ENCODE peak calls at places on chromosomes 5 and 9, in eight cellular contexts. F is RWPE1, A is body of pancreas, G is IMR-90, W is sigmoid colon, U is foreskin keratinocyte, R is cardiac muscle cell, T is ovary. L is an unnamed sample.

GRCh38 chr5:132677191-132677590 is 3.4 kb downstream of the IL4 start:
- DNase-seq in F (peak), A (peak), G (peak), W (no peak), U (peak), R (peak), T (no peak), L (peak)

GRCh38 chr9:73116030-73116429 is 35.6 kb upstream of the ANXA1 start:
- DNase-seq in F (peak), A (no peak), G (peak), W (no peak), U (peak), R (peak), T (no peak), L (no peak)

GRCh38 chr5:151630088-151630487 is 39.0 kb upstream of the FAT2 start:
- DNase-seq in F (no peak), A (no peak), G (peak), W (no peak), U (no peak), R (no peak), T (no peak), L (no peak)

GRCh38 chr9:99406939-99407338 is 184.9 kb downstream of the SEC61B start:
- DNase-seq in F (no peak), A (no peak), G (no peak), W (no peak), U (no peak), R (no peak), T (no peak), L (no peak)

GRCh38 chr5:89324990-89325389 is 442.0 kb upstream of the MEF2C start:
- DNase-seq in F (no peak), A (no peak), G (no peak), W (no peak), U (no peak), R (no peak), T (no peak), L (no peak)

GRCh38 chr5:135703026-135703550 is 124.3 kb upstream of the CXCL14 start:
- DNase-seq in F (no peak), A (no peak), G (no peak), W (no peak), U (peak), R (no peak), T (no peak), L (no peak)

GRCh38 chr9:90870646-90871326 is 69.2 kb downstream of the SYK start:
- DNase-seq in F (peak), A (peak), G (peak), W (no peak), U (peak), R (peak), T (no peak), L (no peak)

GRCh38 chr5:19608434-19608833 is 379.6 kb downstream of the CDH18 start:
- DNase-seq in F (peak), A (no peak), G (no peak), W (no peak), U (peak), R (peak), T (no peak), L (no peak)

GRCh38 chr5:125310749-125311148 is 564.3 kb upstream of the ZNF608 start:
- DNase-seq in F (no peak), A (no peak), G (peak), W (no peak), U (peak), R (peak), T (no peak), L (peak)

GRCh38 chr9:125758986-125759811 is 12.0 kb downstream of the PBX3 start:
- DNase-seq in F (no peak), A (peak), G (no peak), W (peak), U (no peak), R (peak), T (no peak), L (no peak)

GRCh38 chr9:134258828-134259546 is 67.3 kb upstream of the RXRA start:
- DNase-seq in F (no peak), A (peak), G (no peak), W (peak), U (no peak), R (no peak), T (no peak), L (no peak)

GRCh38 chr9:86546712-86547111 is 192.5 kb upstream of the TUT7 start:
- DNase-seq in F (no peak), A (no peak), G (no peak), W (no peak), U (no peak), R (no peak), T (no peak), L (no peak)

GRCh38 chr5:130333089-130333488 is 428.8 kb downstream of the CHSY3 start:
- DNase-seq in F (peak), A (no peak), G (peak), W (no peak), U (peak), R (peak), T (no peak), L (peak)

GRCh38 chr5:122498163-122498562 is 186.1 kb downstream of the SNCAIP start:
- DNase-seq in F (no peak), A (no peak), G (peak), W (no peak), U (no peak), R (peak), T (peak), L (no peak)

GRCh38 chr9:131868766-131869165 is 128.9 kb upstream of the RAPGEF1 start:
- DNase-seq in F (no peak), A (no peak), G (peak), W (no peak), U (no peak), R (peak), T (no peak), L (no peak)

GRCh38 chr9:136412912-136413420 is 2.5 kb downstream of the PMPCA start:
- DNase-seq in F (no peak), A (no peak), G (no peak), W (no peak), U (no peak), R (peak), T (no peak), L (no peak)

GRCh38 chr5:16980983-16981382 is 44.9 kb upstream of the MYO10 start:
- DNase-seq in F (no peak), A (no peak), G (peak), W (no peak), U (no peak), R (no peak), T (no peak), L (no peak)

GRCh38 chr9:35906923-35907699 is 1.1 kb downstream of the HRCT1 start:
- DNase-seq in F (peak), A (peak), G (peak), W (peak), U (peak), R (peak), T (peak), L (no peak)

GRCh38 chr9:82410306-82410705 is 421.7 kb downstream of the SPATA31D1 start:
- DNase-seq in F (peak), A (no peak), G (peak), W (no peak), U (peak), R (no peak), T (no peak), L (peak)

GRCh38 chr5:113166710-113167366 is 190.2 kb downstream of the DCP2 start:
- DNase-seq in F (peak), A (no peak), G (peak), W (no peak), U (peak), R (peak), T (no peak), L (peak)

GRCh38 chr5:73692166-73692640 is 66.2 kb downstream of the ARHGEF28 start:
- DNase-seq in F (peak), A (no peak), G (peak), W (no peak), U (peak), R (peak), T (no peak), L (peak)

GRCh38 chr9:76176176-76176575 is 218.1 kb downstream of the RFK start:
- DNase-seq in F (no peak), A (no peak), G (no peak), W (no peak), U (no peak), R (no peak), T (no peak), L (no peak)
- H3K27ac ChIP-seq in F (no peak), A (no peak), G (no peak), W (no peak), U (no peak), R (no peak), T (no peak), L (no peak)

GRCh38 chr5:67246108-67246507 is 49.5 kb upstream of the CD180 start:
- DNase-seq in F (peak), A (peak), G (peak), W (no peak), U (peak), R (peak), T (no peak), L (peak)
- H3K27ac ChIP-seq in F (no peak), A (no peak), G (no peak), W (peak), U (no peak), R (no peak), T (no peak), L (peak)

GRCh38 chr5:147439253-147439652 is 70.6 kb downstream of the DPYSL3 start:
- DNase-seq in F (no peak), A (no peak), G (peak), W (no peak), U (no peak), R (no peak), T (no peak), L (no peak)

GRCh38 chr5:147441191-147441695 is 68.6 kb downstream of the DPYSL3 start:
- DNase-seq in F (no peak), A (no peak), G (no peak), W (no peak), U (no peak), R (no peak), T (no peak), L (no peak)

GRCh38 chr5:147434049-147434448 is 75.8 kb downstream of the DPYSL3 start:
- DNase-seq in F (no peak), A (no peak), G (no peak), W (no peak), U (no peak), R (no peak), T (no peak), L (no peak)

GRCh38 chr5:147436596-147436995 is 73.3 kb downstream of the DPYSL3 start:
- DNase-seq in F (no peak), A (no peak), G (no peak), W (no peak), U (no peak), R (no peak), T (no peak), L (no peak)

GRCh38 chr5:147437161-147437596 is 72.7 kb downstream of the DPYSL3 start:
- DNase-seq in F (no peak), A (peak), G (peak), W (no peak), U (no peak), R (peak), T (no peak), L (no peak)
- H3K27ac ChIP-seq in F (no peak), A (no peak), G (no peak), W (peak), U (no peak), R (peak), T (no peak), L (no peak)

DNA sequence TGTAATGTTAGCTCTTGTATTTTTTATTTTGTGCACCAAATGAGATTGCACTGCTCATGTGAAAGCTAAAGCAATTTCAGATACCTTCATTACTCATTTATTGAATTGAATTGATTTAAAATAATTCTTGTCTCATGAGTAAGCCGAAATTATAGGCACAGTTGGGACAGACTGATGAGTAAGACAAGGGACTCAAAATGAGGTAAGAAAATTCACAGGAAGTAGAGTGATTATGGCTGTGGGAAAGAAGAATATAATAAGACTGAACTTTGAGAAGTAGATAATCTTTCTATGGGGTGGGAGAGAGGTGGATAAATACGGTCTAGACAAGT is 51.1 kb downstream of the NUDT12 start:
- DNase-seq in F (peak), A (no peak), G (no peak), W (no peak), U (peak), R (no peak), T (no peak), L (peak)
- H3K27ac ChIP-seq in F (no peak), A (no peak), G (no peak), W (no peak), U (no peak), R (no peak), T (no peak), L (peak)

L was measured in epithelial cell of prostate.